ENCODE peak calls at places on chromosomes 6 and 20, in seven cellular contexts. U is mesenchymal stem cell; R is IMR-90; W is fibroblast of lung; I is Peyer's patch; J is CD4-positive, alpha-beta memory T cell; E is adrenal gland. X is an unnamed sample.
A peak's percentile ranks its signal among the peaks of the same experiment; 100 is the strongest.

GRCh38 chr6:32329141-32329540 is 42.6 kb downstream of the TSBP1 start:
- DNase-seq in U (no peak), R (peak; percentile 0), W (no peak), I (no peak), J (no peak), E (no peak), X (no peak)

GRCh38 chr20:51513545-51513944 is 29.0 kb downstream of the NFATC2 start:
- DNase-seq in U (no peak), R (no peak), W (no peak), I (no peak), J (no peak), E (no peak), X (no peak)

GRCh38 chr20:11814276-11814675 is 103.4 kb upstream of the BTBD3 start:
- DNase-seq in U (peak; percentile 45), R (peak; percentile 91), W (peak; percentile 9), I (no peak), J (no peak), E (no peak), X (no peak)

GRCh38 chr6:158475344-158476302 is 84.3 kb upstream of the TMEM181 start:
- DNase-seq in U (peak; percentile 87), R (peak; percentile 57), W (peak; percentile 55), I (no peak), J (no peak), E (no peak), X (no peak)

GRCh38 chr20:24241466-24241865 is 228.0 kb upstream of the SYNDIG1 start:
- DNase-seq in U (no peak), R (no peak), W (no peak), I (no peak), J (no peak), E (no peak), X (no peak)

GRCh38 chr6:170088349-170088951 is 202.4 kb downstream of the DLL1 start:
- DNase-seq in U (no peak), R (no peak), W (no peak), I (peak; percentile 31), J (peak; percentile 25), E (no peak), X (no peak)

GRCh38 chr20:41169791-41170351 is 32.5 kb downstream of the PLCG1 start:
- DNase-seq in U (peak; percentile 22), R (peak; percentile 78), W (peak; percentile 48), I (no peak), J (no peak), E (no peak), X (no peak)

GRCh38 chr6:23349521-23350147 is 776.4 kb upstream of the NRSN1 start:
- DNase-seq in U (peak; percentile 87), R (peak; percentile 96), W (peak; percentile 77), I (no peak), J (no peak), E (no peak), X (no peak)

GRCh38 chr6:106279179-106279578 is 46.4 kb downstream of the ATG5 start:
- DNase-seq in U (peak; percentile 85), R (peak; percentile 35), W (peak; percentile 17), I (no peak), J (no peak), E (no peak), X (no peak)

GRCh38 chr20:53623454-53624206 is 30.0 kb upstream of the ZNF217 start:
- DNase-seq in U (peak; percentile 84), R (peak; percentile 77), W (peak; percentile 81), I (peak; percentile 52), J (peak; percentile 29), E (peak; percentile 86), X (peak; percentile 75)

GRCh38 chr6:72421387-72421786 is 200.5 kb upstream of the KCNQ5 start:
- DNase-seq in U (no peak), R (no peak), W (no peak), I (no peak), J (no peak), E (no peak), X (no peak)

GRCh38 chr6:112563368-112563767 is 216.2 kb downstream of the RFPL4B start:
- DNase-seq in U (peak; percentile 31), R (peak; percentile 72), W (peak; percentile 8), I (no peak), J (no peak), E (no peak), X (peak; percentile 66)

GRCh38 chr20:44432618-44433577 is 42.8 kb upstream of the TTPAL start:
- DNase-seq in U (no peak), R (no peak), W (no peak), I (no peak), J (no peak), E (no peak), X (no peak)

GRCh38 chr20:44438782-44439181 is 36.9 kb upstream of the TTPAL start:
- DNase-seq in U (no peak), R (no peak), W (no peak), I (no peak), J (no peak), E (no peak), X (no peak)

GRCh38 chr20:44437497-44437896 is 38.2 kb upstream of the TTPAL start:
- DNase-seq in U (no peak), R (no peak), W (no peak), I (no peak), J (no peak), E (no peak), X (no peak)

GRCh38 chr20:44433751-44434538 is 41.7 kb upstream of the TTPAL start:
- DNase-seq in U (no peak), R (no peak), W (no peak), I (no peak), J (no peak), E (peak; percentile 54), X (no peak)

DNA sequence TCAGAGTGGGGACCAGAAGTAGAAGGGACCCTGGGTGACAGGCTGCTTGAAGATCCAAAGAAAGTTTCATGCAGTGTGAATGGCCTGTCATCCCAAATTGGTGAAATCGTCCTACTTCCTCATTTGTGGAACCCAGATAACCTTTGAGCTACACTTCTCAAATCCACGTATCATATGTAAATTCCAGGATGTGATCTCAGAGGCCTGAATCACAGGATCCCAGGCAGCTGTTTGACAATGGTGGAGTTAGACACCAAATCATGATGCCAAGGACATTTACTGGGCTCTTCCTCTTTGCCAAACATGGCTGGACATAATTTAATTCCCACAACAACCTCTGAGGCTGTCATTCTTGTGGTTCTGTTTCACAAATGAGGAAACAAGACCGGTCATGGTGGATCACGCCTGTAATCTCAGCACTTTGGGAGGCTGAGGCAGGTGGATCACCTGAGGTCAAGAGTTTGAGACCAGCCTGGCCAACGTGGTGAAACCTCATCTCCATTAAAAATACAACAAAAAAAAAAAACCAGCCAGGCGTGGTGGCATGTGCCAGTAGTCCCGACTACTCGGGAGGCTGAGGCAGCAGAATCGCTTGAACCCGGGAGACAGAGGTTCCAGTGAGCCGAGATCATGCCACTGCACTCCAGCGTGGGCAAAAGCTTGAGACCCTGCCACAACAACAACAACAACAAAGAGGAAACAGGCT is 39.9 kb upstream of the TTPAL start:
- DNase-seq in U (no peak), R (no peak), W (no peak), I (no peak), J (no peak), E (no peak), X (no peak)
- H3K27ac ChIP-seq in U (no peak overlapping the region), R (no peak overlapping the region), W (no peak overlapping the region), I (peak overlapping the region; percentile 80), J (no peak overlapping the region), E (no peak overlapping the region), X (no peak overlapping the region)

GRCh38 chr6:130041594-130041993 is 23.2 kb downstream of the L3MBTL3 start:
- DNase-seq in U (no peak), R (no peak), W (no peak), I (no peak), J (no peak), E (no peak), X (no peak)

GRCh38 chr6:130050230-130050629 is 31.8 kb downstream of the L3MBTL3 start:
- DNase-seq in U (peak; percentile 10), R (peak; percentile 67), W (peak; percentile 4), I (no peak), J (no peak), E (peak; percentile 25), X (no peak)

GRCh38 chr6:130043344-130043743 is 25.0 kb downstream of the L3MBTL3 start:
- DNase-seq in U (no peak), R (no peak), W (no peak), I (no peak), J (no peak), E (no peak), X (no peak)

GRCh38 chr6:130046711-130047439 is 28.5 kb downstream of the L3MBTL3 start:
- DNase-seq in U (no peak), R (peak; percentile 67), W (peak; percentile 26), I (no peak), J (no peak), E (no peak), X (no peak)

DNA sequence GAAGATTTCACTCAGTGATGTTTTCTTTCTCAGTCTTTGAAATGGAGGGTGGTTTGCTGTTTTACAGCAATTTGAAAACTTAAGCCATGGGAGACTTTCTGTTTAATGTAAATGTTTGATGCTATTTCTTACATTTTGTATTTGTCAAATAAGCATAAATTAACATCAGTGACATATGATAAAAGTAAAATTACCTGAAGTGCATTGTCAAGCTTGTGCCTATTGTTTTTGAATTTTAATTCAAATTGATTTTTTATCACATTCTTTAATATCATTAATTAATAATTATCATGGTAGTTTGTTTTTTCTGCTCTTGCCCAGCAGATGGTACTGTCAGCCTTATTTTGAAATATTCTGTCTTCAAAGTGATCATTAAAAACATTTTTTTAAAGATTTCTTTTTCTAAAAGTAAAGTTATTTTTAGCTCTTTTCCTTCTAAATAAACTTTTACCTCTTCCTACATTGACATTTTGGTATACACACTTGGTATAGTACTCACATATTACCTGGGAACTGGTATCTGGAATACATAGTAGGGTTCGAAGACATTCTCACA is 29.1 kb downstream of the L3MBTL3 start:
- DNase-seq in U (no peak), R (peak; percentile 7), W (peak; percentile 22), I (no peak), J (no peak), E (no peak), X (no peak)
- H3K4me3 ChIP-seq in U (no peak overlapping the region), R (no peak overlapping the region), W (no peak overlapping the region), I (no peak overlapping the region), J (no peak overlapping the region), E (no peak overlapping the region), X (no peak overlapping the region)

GRCh38 chr20:35616465-35617396 is 1.1 kb downstream of the SPAG4 start:
- DNase-seq in U (peak; percentile 100), R (peak; percentile 99), W (peak; percentile 100), I (peak; percentile 76), J (no peak), E (peak; percentile 93), X (peak; percentile 100)
- H3K27ac ChIP-seq in U (no peak overlapping the region), R (peak overlapping the region; percentile 53), W (peak overlapping the region; percentile 82), I (peak overlapping the region; percentile 94), J (no peak overlapping the region), E (peak overlapping the region; percentile 97), X (no peak overlapping the region)

GRCh38 chr6:69391106-69391505 is 405.7 kb downstream of the LMBRD1 start:
- DNase-seq in U (peak; percentile 19), R (no peak), W (no peak), I (no peak), J (no peak), E (no peak), X (no peak)
- H3K4me3 ChIP-seq in U (no peak overlapping the region), R (no peak overlapping the region), W (no peak overlapping the region), I (no peak overlapping the region), J (no peak overlapping the region), E (no peak overlapping the region), X (no peak overlapping the region)

X was measured in trophoblast cell.